ENCODE peak calls at places on chromosomes 16 and 17, in six cellular contexts. I is endodermal cell, Y is PC-3, O is mucosa of descending colon, G is right lobe of liver, M is heart right ventricle. H is an unnamed sample.
A peak's percentile ranks its signal among the peaks of the same experiment; 100 is the strongest.

GRCh38 chr17:19317359-19318095 is 45.0 kb downstream of the B9D1 start:
- DNase-seq in O (peak; percentile 85), M (peak; percentile 89), Y (no peak), I (peak; percentile 99), G (peak; percentile 95), H (no peak)

GRCh38 chr16:88453621-88454314 is 688 bp downstream of the ZFPM1 start:
- DNase-seq in I (peak; percentile 65), G (no peak), M (no peak), O (no peak), Y (no peak), H (peak; percentile 33)

GRCh38 chr16:48434653-48435318 is 49.6 kb upstream of the SIAH1 start:
- DNase-seq in O (no peak), I (no peak), Y (no peak), G (no peak), M (no peak), H (no peak)

GRCh38 chr16:89431158-89431584 is 59.2 kb downstream of the ANKRD11 start:
- DNase-seq in I (no peak), G (no peak), O (peak; percentile 79), Y (no peak), M (no peak), H (no peak)

GRCh38 chr16:56637814-56638750 is at the start of gene MT1A:
- DNase-seq in G (peak; percentile 97), Y (no peak), I (peak; percentile 88), O (peak; percentile 89), M (peak; percentile 78), H (peak; percentile 72)

GRCh38 chr16:383326-384020 is 1.7 kb upstream of the PGAP6 start:
- DNase-seq in G (peak; percentile 51), Y (peak; percentile 85), M (no peak), I (peak; percentile 93), O (peak; percentile 84), H (peak; percentile 39)

GRCh38 chr16:78196527-78196926 is 97.1 kb downstream of the WWOX start:
- DNase-seq in Y (no peak), G (no peak), I (no peak), M (no peak), O (no peak), H (no peak)

GRCh38 chr17:50483266-50483665 is 4.6 kb downstream of the RSAD1 start:
- DNase-seq in Y (no peak), M (no peak), I (no peak), O (peak; percentile 49), G (no peak), H (no peak)

GRCh38 chr17:12296120-12296727 is 275.5 kb downstream of the MAP2K4 start:
- DNase-seq in Y (no peak), G (no peak), I (peak; percentile 77), M (peak; percentile 9), O (no peak), H (no peak)

GRCh38 chr17:35155246-35155645 is 7.6 kb downstream of the UNC45B start:
- DNase-seq in M (no peak), Y (no peak), I (no peak), O (no peak), G (no peak), H (no peak)

GRCh38 chr16:22195445-22195694 is 10.7 kb upstream of the EEF2K start:
- DNase-seq in G (no peak), M (no peak), O (no peak), I (no peak), Y (no peak), H (no peak)

GRCh38 chr17:79002796-79003593 is 6.6 kb downstream of the CANT1 start:
- DNase-seq in M (no peak), I (peak; percentile 51), Y (no peak), G (peak; percentile 40), O (peak; percentile 51), H (peak; percentile 31)

GRCh38 chr17:77842148-77842905 is 116.2 kb upstream of the TNRC6C start:
- DNase-seq in Y (peak; percentile 54), I (no peak), G (no peak), O (no peak), M (no peak), H (no peak)

GRCh38 chr17:57519199-57519598 is 225.9 kb downstream of the CCDC182 start:
- DNase-seq in O (no peak), Y (peak; percentile 74), M (no peak), I (peak; percentile 75), G (no peak), H (peak; percentile 82)

GRCh38 chr17:62689441-62690167 is 62.1 kb downstream of the MRC2 start:
- DNase-seq in G (no peak), O (no peak), I (peak; percentile 42), Y (no peak), M (no peak), H (no peak)

GRCh38 chr16:65776639-65777183 is 589.8 kb upstream of the CDH5 start:
- DNase-seq in G (no peak), O (no peak), Y (no peak), I (no peak), M (no peak), H (no peak)

GRCh38 chr16:53156516-53156915 is 101.7 kb downstream of the CHD9 start:
- DNase-seq in I (no peak), O (no peak), M (no peak), Y (no peak), G (no peak), H (no peak)

GRCh38 chr16:48318630-48319029 is 66.6 kb downstream of the SIAH1 start:
- DNase-seq in Y (no peak), M (peak; percentile 74), I (peak; percentile 66), O (no peak), G (no peak), H (no peak)

GRCh38 chr16:65745-66144 is 6.7 kb downstream of the RHBDF1 start:
- DNase-seq in O (peak; percentile 82), I (peak; percentile 97), Y (peak; percentile 74), M (peak; percentile 78), G (peak; percentile 85), H (peak; percentile 83)

GRCh38 chr17:7555320-7555948 is 3.1 kb upstream of the TNFSF13 start:
- DNase-seq in O (no peak), Y (no peak), G (no peak), M (no peak), I (peak; percentile 65), H (no peak)

DNA sequence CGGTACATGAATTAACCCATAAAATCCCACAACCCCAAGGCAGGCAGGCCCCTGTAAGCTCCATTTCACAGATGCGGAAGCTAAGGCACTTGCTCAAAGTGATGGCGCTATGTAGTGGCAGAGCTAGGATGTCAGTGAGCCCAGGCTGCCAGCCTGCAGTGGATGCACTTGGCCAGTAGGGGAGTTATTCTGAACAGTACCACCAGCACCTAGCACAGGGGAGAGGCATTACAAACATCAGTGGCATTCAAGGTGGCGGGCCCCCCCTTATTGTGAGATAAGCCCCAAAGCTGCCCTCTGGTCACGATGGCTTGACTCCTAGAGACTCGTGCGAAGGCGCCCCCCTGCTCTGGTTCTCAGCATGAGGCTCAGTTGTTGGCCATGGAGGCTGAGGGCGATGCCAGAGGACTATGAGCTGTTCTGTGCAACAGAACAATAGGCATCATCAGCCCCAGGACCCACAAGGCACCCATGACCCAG is 33.8 kb downstream of the GTF3C1 start:
- DNase-seq in O (no peak), M (peak; percentile 29), I (peak; percentile 89), G (no peak), Y (peak; percentile 45), H (no peak)
- H3K36me3 ChIP-seq in O (no peaks in the 10 kb centered on the region), M (peaks cover 91% of the 10 kb centered on the region), I (peaks cover 86% of the 10 kb centered on the region), G (no peaks in the 10 kb centered on the region), Y (no peaks in the 10 kb centered on the region), H (peaks cover 2% of the 10 kb centered on the region)

GRCh38 chr16:67196881-67197280 is 2.0 kb upstream of the ELMO3 start:
- DNase-seq in O (no peak), Y (no peak), G (no peak), M (no peak), I (no peak), H (no peak)

GRCh38 chr16:67197704-67198103 is 1.2 kb upstream of the ELMO3 start:
- DNase-seq in I (no peak), G (no peak), M (no peak), O (no peak), Y (no peak), H (peak; percentile 39)

GRCh38 chr16:67199808-67200198 is 872 bp downstream of the ELMO3 start:
- DNase-seq in O (no peak), I (peak; percentile 86), M (no peak), G (no peak), Y (no peak), H (peak; percentile 71)

GRCh38 chr16:67199011-67199807 is at the start of gene ELMO3:
- DNase-seq in Y (no peak), O (peak; percentile 89), I (peak; percentile 93), G (no peak), M (no peak), H (peak; percentile 88)

DNA sequence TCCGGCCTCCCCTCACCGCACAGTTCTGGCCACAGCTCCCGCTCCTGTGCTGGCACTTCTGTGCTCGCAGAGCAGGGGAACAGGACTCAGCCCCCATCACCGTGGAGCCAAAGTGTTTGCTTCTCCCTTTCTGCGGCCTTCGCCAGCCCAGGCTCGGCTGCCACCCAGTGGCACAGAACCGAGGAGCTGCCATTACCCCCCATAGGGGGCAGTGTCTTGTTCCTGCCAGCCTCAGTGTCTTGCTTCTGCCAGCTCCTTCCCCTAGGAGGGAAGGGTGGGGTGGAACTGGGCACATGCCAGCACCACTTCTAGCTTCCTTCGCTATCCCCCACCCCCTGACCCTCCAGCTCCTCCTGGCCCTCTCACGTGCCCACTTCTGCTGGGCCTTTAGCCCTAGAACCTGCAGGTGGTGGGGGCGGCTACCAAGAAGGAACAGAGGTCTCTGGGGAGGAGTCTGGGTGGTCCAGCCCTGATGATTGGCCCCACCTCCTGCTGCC is 645 bp upstream of the ELMO3 start:
- DNase-seq in M (no peak), G (no peak), O (peak; percentile 81), I (peak; percentile 84), Y (peak; percentile 30), H (peak; percentile 53)
- TF ChIP-seq CTCF in M (peak; percentile 55), G (peak; percentile 49), O (peak; percentile 78), I (peak; percentile 79), Y (peak; percentile 70), H (peak; percentile 40)

GRCh38 chr17:745406-745805 is 6.7 kb downstream of the GEMIN4 start:
- DNase-seq in M (no peak), O (no peak), Y (no peak), I (no peak), G (no peak), H (no peak)
- H3K36me3 ChIP-seq in M (peaks cover 80% of the 10 kb centered on the region), O (no peaks in the 10 kb centered on the region), Y (peaks cover 41% of the 10 kb centered on the region), I (peaks cover 93% of the 10 kb centered on the region), G (peaks cover 5% of the 10 kb centered on the region), H (no peaks in the 10 kb centered on the region)

GRCh38 chr17:82915010-82915696 is 75.3 kb upstream of the ZNF750 start:
- DNase-seq in O (peak; percentile 31), G (no peak), I (no peak), M (no peak), Y (no peak), H (no peak)
- TF ChIP-seq CTCF in O (no peak), G (no peak), I (peak; percentile 57), M (no peak), Y (peak; percentile 35), H (no peak)

H was measured in Caco-2.